ENCODE peak calls at places on chromosomes 4 and X, in six cellular contexts. One of them, this sample, is unnamed.

GRCh38 chrX:46376246-46376885 is 168.9 kb downstream of the ZNF674 start:
- DNase-seq in fibroblast of lung: peak
- DNase-seq in IMR-90: peak
- DNase-seq in astrocyte: peak
- DNase-seq in CD4-positive, alpha-beta T cell: peak
- DNase-seq in esophagus muscularis mucosa: no peak
- DNase-seq in this sample: peak

GRCh38 chrX:46710927-46711623 is 47.8 kb downstream of the SLC9A7 start:
- DNase-seq in esophagus muscularis mucosa: no peak
- DNase-seq in astrocyte: no peak
- DNase-seq in CD4-positive, alpha-beta T cell: no peak
- DNase-seq in IMR-90: no peak
- DNase-seq in fibroblast of lung: no peak
- DNase-seq in this sample: no peak

GRCh38 chr4:59805176-59805575 is 1395.0 kb upstream of the ADGRL3 start:
- DNase-seq in astrocyte: no peak
- DNase-seq in CD4-positive, alpha-beta T cell: no peak
- DNase-seq in fibroblast of lung: no peak
- DNase-seq in IMR-90: no peak
- DNase-seq in esophagus muscularis mucosa: no peak
- DNase-seq in this sample: no peak

GRCh38 chr4:31538877-31539276 is 818.7 kb downstream of the PCDH7 start:
- DNase-seq in CD4-positive, alpha-beta T cell: no peak
- DNase-seq in esophagus muscularis mucosa: no peak
- DNase-seq in astrocyte: no peak
- DNase-seq in fibroblast of lung: no peak
- DNase-seq in IMR-90: no peak
- DNase-seq in this sample: no peak

GRCh38 chr4:111685205-111685604 is 460.0 kb upstream of the FAM241A start:
- DNase-seq in IMR-90: no peak
- DNase-seq in astrocyte: no peak
- DNase-seq in fibroblast of lung: no peak
- DNase-seq in CD4-positive, alpha-beta T cell: no peak
- DNase-seq in esophagus muscularis mucosa: no peak
- DNase-seq in this sample: no peak

GRCh38 chrX:13471269-13471668 is 98.1 kb upstream of the EGFL6 start:
- DNase-seq in astrocyte: no peak
- DNase-seq in IMR-90: no peak
- DNase-seq in fibroblast of lung: no peak
- DNase-seq in esophagus muscularis mucosa: no peak
- DNase-seq in CD4-positive, alpha-beta T cell: no peak
- DNase-seq in this sample: no peak

GRCh38 chrX:19225906-19226305 is 103.6 kb upstream of the ADGRG2 start:
- DNase-seq in IMR-90: peak
- DNase-seq in esophagus muscularis mucosa: no peak
- DNase-seq in astrocyte: no peak
- DNase-seq in fibroblast of lung: peak
- DNase-seq in CD4-positive, alpha-beta T cell: no peak
- DNase-seq in this sample: peak

GRCh38 chr4:140158234-140159030 is 4.4 kb upstream of the MAML3 start:
- DNase-seq in esophagus muscularis mucosa: no peak
- DNase-seq in CD4-positive, alpha-beta T cell: no peak
- DNase-seq in IMR-90: peak
- DNase-seq in astrocyte: peak
- DNase-seq in fibroblast of lung: peak
- DNase-seq in this sample: no peak

GRCh38 chr4:68518889-68519288 is 57.2 kb downstream of the UGT2B17 start:
- DNase-seq in IMR-90: no peak
- DNase-seq in astrocyte: no peak
- DNase-seq in CD4-positive, alpha-beta T cell: no peak
- DNase-seq in esophagus muscularis mucosa: no peak
- DNase-seq in fibroblast of lung: no peak
- DNase-seq in this sample: no peak

GRCh38 chr4:156931267-156931666 is 40.3 kb downstream of the PDGFC start:
- DNase-seq in IMR-90: peak
- DNase-seq in astrocyte: peak
- DNase-seq in CD4-positive, alpha-beta T cell: no peak
- DNase-seq in esophagus muscularis mucosa: no peak
- DNase-seq in fibroblast of lung: peak
- DNase-seq in this sample: peak

GRCh38 chrX:152165033-152165743 is 26.8 kb upstream of the MAGEA10 start:
- DNase-seq in esophagus muscularis mucosa: no peak
- DNase-seq in fibroblast of lung: no peak
- DNase-seq in astrocyte: no peak
- DNase-seq in IMR-90: no peak
- DNase-seq in CD4-positive, alpha-beta T cell: no peak
- DNase-seq in this sample: no peak

GRCh38 chr4:7983296-7983695 is 43.6 kb upstream of the AFAP1 start:
- DNase-seq in CD4-positive, alpha-beta T cell: no peak
- DNase-seq in IMR-90: no peak
- DNase-seq in astrocyte: no peak
- DNase-seq in fibroblast of lung: no peak
- DNase-seq in esophagus muscularis mucosa: no peak
- DNase-seq in this sample: no peak

DNA sequence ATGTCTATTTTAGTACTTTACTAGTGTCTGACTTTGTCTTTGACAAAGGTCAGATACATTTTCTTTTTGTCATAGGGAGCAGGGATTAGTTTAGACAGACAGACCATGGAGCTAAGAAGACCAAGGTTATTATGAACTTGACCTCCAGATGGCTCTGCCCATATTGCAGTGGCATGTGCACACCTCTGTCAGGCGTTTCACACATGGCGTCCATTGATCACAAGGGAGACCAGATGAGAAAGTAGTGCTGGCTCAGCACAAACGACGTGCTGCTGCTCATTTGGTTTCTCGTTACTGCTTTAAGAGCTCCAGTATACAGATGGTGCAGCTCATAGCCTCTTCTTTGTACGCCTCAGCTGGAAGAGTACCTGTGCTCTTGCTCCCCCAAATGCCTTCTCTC is 56.3 kb upstream of the HPSE start:
- DNase-seq in astrocyte: no peak
- DNase-seq in esophagus muscularis mucosa: peak
- DNase-seq in IMR-90: no peak
- DNase-seq in fibroblast of lung: no peak
- DNase-seq in CD4-positive, alpha-beta T cell: no peak
- DNase-seq in this sample: no peak
- TF ChIP-seq CTCF in astrocyte: no peak
- TF ChIP-seq CTCF in esophagus muscularis mucosa: no peak
- TF ChIP-seq CTCF in IMR-90: no peak
- TF ChIP-seq CTCF in fibroblast of lung: no peak
- TF ChIP-seq CTCF in CD4-positive, alpha-beta T cell: no peak
- TF ChIP-seq CTCF in this sample: no peak

DNA sequence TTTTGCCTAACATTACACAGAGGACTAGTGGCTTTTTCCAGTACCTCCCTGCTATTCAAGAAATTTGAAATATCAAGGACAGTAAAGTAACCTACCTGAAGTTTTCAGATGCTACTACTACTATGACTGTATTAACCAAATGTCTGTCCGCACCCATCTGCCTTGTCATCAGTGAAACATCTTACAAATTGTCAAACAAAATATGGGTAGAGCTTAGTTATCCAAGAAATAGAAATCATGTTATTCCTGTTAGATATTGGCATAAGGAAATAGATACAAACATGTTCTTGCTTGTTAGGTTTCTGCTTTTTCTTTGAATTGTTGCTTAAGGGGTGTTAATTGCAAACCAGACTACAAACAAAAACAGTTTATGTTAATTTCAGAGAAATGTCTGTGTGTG is 63.9 kb downstream of the PLS3 start:
- DNase-seq in IMR-90: no peak
- DNase-seq in fibroblast of lung: no peak
- DNase-seq in esophagus muscularis mucosa: no peak
- DNase-seq in astrocyte: no peak
- DNase-seq in CD4-positive, alpha-beta T cell: no peak
- DNase-seq in this sample: no peak
- H3K27ac ChIP-seq in IMR-90: peak
- H3K27ac ChIP-seq in fibroblast of lung: no peak
- H3K27ac ChIP-seq in esophagus muscularis mucosa: peak
- H3K27ac ChIP-seq in astrocyte: peak
- H3K27ac ChIP-seq in CD4-positive, alpha-beta T cell: no peak
- H3K27ac ChIP-seq in this sample: no peak

DNA sequence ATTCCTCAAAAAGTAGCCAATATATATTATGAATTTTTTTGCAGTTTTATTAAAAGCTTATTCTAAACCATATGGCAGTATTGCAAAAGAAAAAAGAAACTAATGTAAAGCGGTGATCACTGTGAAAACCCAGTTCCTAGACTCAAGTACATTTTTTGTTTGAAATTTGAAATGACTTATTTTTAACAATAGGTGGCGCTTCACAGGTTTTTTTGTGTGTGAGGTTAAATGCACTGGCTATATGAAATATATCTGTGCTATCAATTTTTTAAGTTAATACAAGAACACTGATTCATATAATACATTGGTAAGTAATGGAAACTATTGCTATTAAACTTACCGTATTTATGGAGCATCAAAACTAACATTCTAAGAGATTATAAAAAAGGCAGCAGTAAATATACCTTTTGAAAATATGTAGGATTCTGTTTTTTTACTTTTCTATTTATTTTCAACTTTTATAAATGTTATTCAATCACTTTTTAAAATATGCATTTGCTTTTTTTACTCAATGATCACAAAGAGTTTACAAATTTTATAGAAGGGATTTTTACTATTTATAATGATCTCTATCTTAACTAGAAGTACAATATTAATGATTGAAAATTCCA is 5.6 kb upstream of the SPRY1 start:
- DNase-seq in astrocyte: no peak
- DNase-seq in fibroblast of lung: peak
- DNase-seq in IMR-90: peak
- DNase-seq in CD4-positive, alpha-beta T cell: no peak
- DNase-seq in esophagus muscularis mucosa: no peak
- DNase-seq in this sample: no peak
- TF ChIP-seq CTCF in astrocyte: peak
- TF ChIP-seq CTCF in fibroblast of lung: peak
- TF ChIP-seq CTCF in IMR-90: peak
- TF ChIP-seq CTCF in CD4-positive, alpha-beta T cell: peak
- TF ChIP-seq CTCF in esophagus muscularis mucosa: peak
- TF ChIP-seq CTCF in this sample: peak

GRCh38 chr4:106316773-106317409 is 541 bp downstream of the AIMP1 start:
- DNase-seq in fibroblast of lung: no peak
- DNase-seq in astrocyte: no peak
- DNase-seq in CD4-positive, alpha-beta T cell: no peak
- DNase-seq in esophagus muscularis mucosa: no peak
- DNase-seq in IMR-90: no peak
- DNase-seq in this sample: no peak

GRCh38 chr4:106315968-106316772 is at the start of the genes AIMP1 and TBCK:
- DNase-seq in CD4-positive, alpha-beta T cell: peak
- DNase-seq in esophagus muscularis mucosa: peak
- DNase-seq in fibroblast of lung: peak
- DNase-seq in astrocyte: peak
- DNase-seq in IMR-90: peak
- DNase-seq in this sample: peak

GRCh38 chr4:106315476-106315967 is 487 bp downstream of the TBCK start:
- DNase-seq in CD4-positive, alpha-beta T cell: peak
- DNase-seq in fibroblast of lung: peak
- DNase-seq in IMR-90: peak
- DNase-seq in esophagus muscularis mucosa: no peak
- DNase-seq in astrocyte: peak
- DNase-seq in this sample: peak

GRCh38 chr4:106318511-106318910 is 2.2 kb downstream of the AIMP1 start:
- DNase-seq in fibroblast of lung: no peak
- DNase-seq in astrocyte: no peak
- DNase-seq in esophagus muscularis mucosa: no peak
- DNase-seq in IMR-90: no peak
- DNase-seq in CD4-positive, alpha-beta T cell: no peak
- DNase-seq in this sample: no peak

GRCh38 chr4:106317815-106318214 is 1.5 kb downstream of the AIMP1 start:
- DNase-seq in CD4-positive, alpha-beta T cell: no peak
- DNase-seq in IMR-90: no peak
- DNase-seq in astrocyte: no peak
- DNase-seq in fibroblast of lung: no peak
- DNase-seq in esophagus muscularis mucosa: no peak
- DNase-seq in this sample: no peak
- H3K27ac ChIP-seq in CD4-positive, alpha-beta T cell: no peak
- H3K27ac ChIP-seq in IMR-90: no peak
- H3K27ac ChIP-seq in astrocyte: peak
- H3K27ac ChIP-seq in fibroblast of lung: no peak
- H3K27ac ChIP-seq in esophagus muscularis mucosa: no peak
- H3K27ac ChIP-seq in this sample: no peak